ENCODE peak calls at places on chromosomes 1 and 21, in nine cellular contexts. R, Y, T, H, N, L, Z, A and V are unnamed samples.

GRCh38 chr1:232378266-232379041 is 251.5 kb downstream of the SIPA1L2 start:
- DNase-seq in R (no peak), Y (peak; percentile 56), T (peak; percentile 31), H (peak; percentile 47), N (no peak), L (no peak), Z (no peak), A (no peak), V (no peak)

GRCh38 chr1:205805082-205805711 is 7.8 kb downstream of the SLC41A1 start:
- DNase-seq in R (peak; percentile 23), Y (no peak), T (no peak), H (peak; percentile 60), N (no peak), L (no peak), Z (no peak), A (no peak), V (no peak)

GRCh38 chr1:75725256-75725655 is 747 bp downstream of the ACADM start:
- DNase-seq in R (no peak), Y (no peak), T (peak; percentile 19), H (no peak), N (no peak), L (no peak), Z (no peak), A (no peak), V (no peak)

GRCh38 chr1:183185941-183186490 is at the start of gene LAMC2:
- DNase-seq in R (no peak), Y (peak; percentile 54), T (peak; percentile 93), H (peak; percentile 98), N (no peak), L (peak; percentile 76), Z (no peak), A (no peak), V (no peak)

GRCh38 chr1:6185635-6186382 is 5.7 kb upstream of the CHD5 start:
- DNase-seq in R (no peak), Y (no peak), T (peak; percentile 66), H (peak; percentile 29), N (no peak), L (no peak), Z (no peak), A (no peak), V (no peak)

GRCh38 chr21:14825405-14826032 is 239.3 kb downstream of the NRIP1 start:
- DNase-seq in R (no peak), Y (no peak), T (no peak), H (no peak), N (no peak), L (no peak), Z (no peak), A (no peak), V (peak; percentile 47)

GRCh38 chr1:99992044-99992722 is 22.4 kb downstream of the SLC35A3 start:
- DNase-seq in R (no peak), Y (no peak), T (no peak), H (no peak), N (no peak), L (no peak), Z (no peak), A (no peak), V (no peak)

GRCh38 chr1:19374402-19374801 is 62.3 kb downstream of the SLC66A1 start:
- DNase-seq in R (no peak), Y (no peak), T (no peak), H (no peak), N (no peak), L (no peak), Z (no peak), A (no peak), V (no peak)

GRCh38 chr1:20375563-20375962 is 84.9 kb downstream of the VWA5B1 start:
- DNase-seq in R (no peak), Y (no peak), T (peak; percentile 54), H (peak; percentile 35), N (no peak), L (no peak), Z (no peak), A (no peak), V (no peak)

GRCh38 chr1:229388876-229389580 is 44.9 kb downstream of the ACTA1 start:
- DNase-seq in R (no peak), Y (no peak), T (peak; percentile 70), H (peak; percentile 76), N (peak; percentile 18), L (no peak), Z (no peak), A (no peak), V (no peak)

GRCh38 chr1:75423616-75424015 is 187.3 kb downstream of the SLC44A5 start:
- DNase-seq in R (no peak), Y (no peak), T (peak; percentile 3), H (no peak), N (no peak), L (no peak), Z (no peak), A (no peak), V (no peak)

GRCh38 chr1:1352784-1353388 is 3.7 kb upstream of the DVL1 start:
- DNase-seq in R (no peak), Y (no peak), T (no peak), H (no peak), N (no peak), L (no peak), Z (no peak), A (no peak), V (no peak)

GRCh38 chr1:38454236-38454635 is 405.3 kb downstream of the RRAGC start:
- DNase-seq in R (no peak), Y (no peak), T (peak; percentile 4), H (no peak), N (no peak), L (no peak), Z (no peak), A (no peak), V (no peak)

GRCh38 chr1:157132602-157133167 is 5.5 kb downstream of the ETV3 start:
- DNase-seq in R (no peak), Y (no peak), T (no peak), H (peak; percentile 81), N (no peak), L (no peak), Z (no peak), A (no peak), V (no peak)

GRCh38 chr1:45584351-45585109 is 689 bp downstream of the NASP start:
- DNase-seq in R (peak; percentile 87), Y (peak; percentile 89), T (peak; percentile 90), H (peak; percentile 81), N (peak; percentile 22), L (peak; percentile 46), Z (peak; percentile 90), A (peak; percentile 89), V (peak; percentile 90)

GRCh38 chr1:61491497-61491896 is 233.4 kb downstream of the TM2D1 start:
- DNase-seq in R (no peak), Y (no peak), T (no peak), H (no peak), N (no peak), L (peak; percentile 58), Z (no peak), A (no peak), V (no peak)

GRCh38 chr1:39395357-39395831 is 96.0 kb upstream of the BMP8A start:
- DNase-seq in R (no peak), Y (no peak), T (peak; percentile 72), H (peak; percentile 51), N (no peak), L (no peak), Z (no peak), A (peak; percentile 32), V (no peak)

GRCh38 chr1:172697463-172698100 is 38.7 kb downstream of the FASLG start:
- DNase-seq in R (no peak), Y (no peak), T (no peak), H (no peak), N (no peak), L (no peak), Z (no peak), A (no peak), V (peak; percentile 50)

GRCh38 chr1:35122311-35122710 is 43.1 kb downstream of the ZMYM1 start:
- DNase-seq in R (no peak), Y (no peak), T (no peak), H (peak; percentile 58), N (no peak), L (no peak), Z (no peak), A (no peak), V (no peak)
- H3K4me3 ChIP-seq in R (no peak overlapping the region), Y (no peak overlapping the region), T (no peak overlapping the region), H (no peak overlapping the region), N (no peak overlapping the region), L (no peak overlapping the region), Z (no peak overlapping the region), A (no peak overlapping the region), V (no peak overlapping the region)

DNA sequence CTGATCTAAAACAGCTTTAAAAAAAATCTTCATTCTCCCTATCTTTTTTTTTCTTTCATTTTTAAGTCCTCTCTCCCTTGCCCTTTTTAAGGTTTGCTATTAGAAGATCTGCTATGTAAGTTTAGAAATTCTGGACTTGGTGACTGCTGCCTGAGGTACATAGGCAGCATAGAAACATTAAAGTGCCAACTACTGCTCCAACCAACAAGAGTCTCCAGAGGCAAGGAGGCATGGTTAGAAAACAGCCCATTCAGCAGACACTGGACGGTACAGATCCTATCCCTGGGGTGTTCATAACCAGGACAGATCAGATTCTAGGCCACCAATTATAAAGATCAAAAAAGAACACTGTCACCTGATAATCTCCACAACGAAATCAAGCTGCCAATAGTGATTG is 36.6 kb downstream of the GPR3 start:
- DNase-seq in R (no peak), Y (no peak), T (no peak), H (no peak), N (no peak), L (no peak), Z (no peak), A (no peak), V (no peak)
- TF ChIP-seq CTCF in R (no peak), Y (no peak), T (no peak), H (no peak), N (no peak), L (no peak), Z (no peak), A (no peak), V (no peak)

GRCh38 chr21:31342328-31342727 is 1.7 kb downstream of the TIAM1 start:
- DNase-seq in R (no peak), Y (no peak), T (peak; percentile 69), H (peak; percentile 31), N (no peak), L (no peak), Z (no peak), A (no peak), V (no peak)
- H3K4me3 ChIP-seq in R (no peak overlapping the region), Y (no peak overlapping the region), T (peak overlapping the region; percentile 85), H (no peak overlapping the region), N (peak overlapping the region; percentile 74), L (no peak overlapping the region), Z (no peak overlapping the region), A (no peak overlapping the region), V (no peak overlapping the region)

DNA sequence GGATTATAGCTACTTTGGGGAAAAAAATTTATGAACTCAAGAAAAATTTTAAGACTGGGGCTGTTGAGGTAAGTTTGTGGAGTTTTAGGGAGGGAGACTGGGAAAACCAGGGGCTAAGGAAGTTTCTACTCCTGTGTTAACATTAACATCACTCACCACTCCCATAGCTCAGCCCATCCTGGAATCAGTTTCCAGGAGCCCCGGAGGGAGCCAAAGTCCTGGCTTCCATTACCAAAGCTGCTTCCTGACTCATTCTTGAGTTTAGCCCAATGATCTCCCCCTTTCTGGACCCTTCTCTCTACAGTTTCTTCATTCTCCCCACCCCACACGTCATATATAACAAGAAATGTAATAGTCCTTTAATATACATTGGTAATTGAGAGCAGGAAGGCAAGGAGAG is 4.4 kb upstream of the PIAS3 start:
- DNase-seq in R (no peak), Y (no peak), T (no peak), H (no peak), N (no peak), L (no peak), Z (no peak), A (no peak), V (no peak)
- TF ChIP-seq CTCF in R (no peak), Y (no peak), T (no peak), H (no peak), N (no peak), L (no peak), Z (no peak), A (no peak), V (no peak)

GRCh38 chr1:11648732-11649158 is 5.5 kb downstream of the FBXO2 start:
- DNase-seq in R (peak; percentile 29), Y (peak; percentile 67), T (peak; percentile 40), H (peak; percentile 22), N (no peak), L (no peak), Z (no peak), A (no peak), V (no peak)
- H3K4me3 ChIP-seq in R (no peak overlapping the region), Y (no peak overlapping the region), T (no peak overlapping the region), H (no peak overlapping the region), N (no peak overlapping the region), L (peak overlapping the region; percentile 2), Z (no peak overlapping the region), A (no peak overlapping the region), V (no peak overlapping the region)